ENCODE peak calls at places on chromosomes 2 and 18, in eight cellular contexts. O is NCI-H1105 treated with DMSO at 0.1 percent for 48 hours; D is GM04504; V is activated CD4-positive, alpha-beta T cell treated with anti-CD3 and anti-CD28 coated beads, Interleukin-2, amount 50 U/mL, for 1 hour; P is GM12865; G is NCI-H524; H is A172; I is endothelial cell. T is an unnamed sample.

GRCh38 chr2:121810959-121811853 is 55.8 kb downstream of the TSN start:
- DNase-seq in O (peak), D (peak), V (no peak), P (peak), G (peak), H (peak), I (peak), T (peak)

GRCh38 chr2:18991177-18992168 is 366.9 kb downstream of the OSR1 start:
- DNase-seq in O (peak), D (peak), V (no peak), P (no peak), G (peak), H (peak), I (no peak), T (peak)

GRCh38 chr18:59783138-59783537 is 85.9 kb upstream of the CCBE1 start:
- DNase-seq in O (peak), D (peak), V (no peak), P (peak), G (peak), H (peak), I (peak), T (no peak)

GRCh38 chr18:62249478-62250097 is 62.5 kb downstream of the RELCH start:
- DNase-seq in O (peak), D (peak), V (peak), P (peak), G (peak), H (peak), I (peak), T (peak)

GRCh38 chr2:168920504-168921157 is 19.5 kb downstream of the G6PC2 start:
- DNase-seq in O (peak), D (peak), V (no peak), P (peak), G (peak), H (peak), I (no peak), T (no peak)

GRCh38 chr2:182447843-182448242 is 21.0 kb upstream of the PDE1A start:
- DNase-seq in O (no peak), D (peak), V (no peak), P (no peak), G (no peak), H (no peak), I (no peak), T (no peak)

GRCh38 chr2:120375251-120376020 is 29.5 kb downstream of the INHBB start:
- DNase-seq in O (no peak), D (no peak), V (no peak), P (no peak), G (no peak), H (no peak), I (no peak), T (no peak)

GRCh38 chr18:51039138-51040112 is 9.4 kb downstream of the SMAD4 start:
- DNase-seq in O (no peak), D (no peak), V (no peak), P (peak), G (no peak), H (no peak), I (no peak), T (no peak)

GRCh38 chr2:200578778-200579177 is 7.0 kb upstream of the AOX1 start:
- DNase-seq in O (no peak), D (no peak), V (no peak), P (peak), G (peak), H (peak), I (no peak), T (no peak)

GRCh38 chr2:20648207-20648606 is 2.7 kb downstream of the HS1BP3 start:
- DNase-seq in O (no peak), D (no peak), V (no peak), P (no peak), G (no peak), H (no peak), I (no peak), T (no peak)

GRCh38 chr2:12379143-12379542 is 337.6 kb upstream of the TRIB2 start:
- DNase-seq in O (no peak), D (no peak), V (no peak), P (no peak), G (no peak), H (no peak), I (no peak), T (no peak)

GRCh38 chr2:221235941-221236340 is 336.2 kb downstream of the EPHA4 start:
- DNase-seq in O (no peak), D (no peak), V (no peak), P (no peak), G (no peak), H (no peak), I (no peak), T (no peak)

GRCh38 chr2:59266453-59266852 is 1025.3 kb upstream of the FANCL start:
- DNase-seq in O (no peak), D (no peak), V (no peak), P (no peak), G (no peak), H (no peak), I (no peak), T (no peak)

GRCh38 chr2:109558076-109558882 is 55.5 kb downstream of the SEPTIN10 start:
- DNase-seq in O (no peak), D (peak), V (no peak), P (no peak), G (no peak), H (peak), I (no peak), T (no peak)

GRCh38 chr2:159600752-159601151 is 15.6 kb downstream of the BAZ2B start:
- DNase-seq in O (no peak), D (no peak), V (no peak), P (no peak), G (no peak), H (peak), I (no peak), T (no peak)

GRCh38 chr2:25964891-25965290 is 17.4 kb downstream of the KIF3C start:
- DNase-seq in O (no peak), D (no peak), V (no peak), P (no peak), G (no peak), H (peak), I (no peak), T (no peak)

GRCh38 chr2:231454361-231454791 is 9.9 kb downstream of the NCL start:
- DNase-seq in O (no peak), D (no peak), V (no peak), P (no peak), G (no peak), H (no peak), I (no peak), T (no peak)

GRCh38 chr2:10792001-10792400 is 20.6 kb downstream of the PDIA6 start:
- DNase-seq in O (no peak), D (no peak), V (no peak), P (peak), G (no peak), H (no peak), I (no peak), T (no peak)

GRCh38 chr2:30636311-30636710 is 170.9 kb downstream of the CAPN13 start:
- DNase-seq in O (no peak), D (no peak), V (no peak), P (no peak), G (no peak), H (no peak), I (no peak), T (no peak)

GRCh38 chr2:240983361-240983995 is 14.9 kb upstream of the SNED1 start:
- DNase-seq in O (peak), D (no peak), V (peak), P (peak), G (peak), H (no peak), I (peak), T (peak)

GRCh38 chr2:8378016-8378810 is 303.6 kb upstream of the ID2 start:
- DNase-seq in O (no peak), D (no peak), V (no peak), P (peak), G (no peak), H (no peak), I (no peak), T (no peak)

GRCh38 chr2:41703123-41703522 is 344.7 kb upstream of the PKDCC start:
- DNase-seq in O (no peak), D (no peak), V (no peak), P (no peak), G (no peak), H (no peak), I (no peak), T (no peak)

T was measured in sciatic nerve.